ENCODE peak calls at places on chromosome 11, in four cellular contexts. R, Z, J and O are unnamed samples. For H3K4me1, the result is how much of the 10 kb centered on the place peaks cover.

GRCh38 chr11:75112200-75112599 is 15.5 kb upstream of the OR2AT4 start:
- DNase-seq in J (no peak), R (no peak), Z (no peak), O (no peak)

GRCh38 chr11:69982675-69983570 is 95.2 kb upstream of the ANO1 start:
- DNase-seq in J (peak), Z (no peak), R (no peak), O (no peak)

GRCh38 chr11:13776134-13776815 is 107.8 kb downstream of the FAR1 start:
- DNase-seq in Z (peak), J (peak), R (no peak), O (no peak)

GRCh38 chr11:31355131-31355530 is 14.4 kb downstream of the DCDC1 start:
- DNase-seq in R (no peak), J (no peak), Z (no peak), O (no peak)

GRCh38 chr11:45234306-45235006 is 51.7 kb downstream of the SYT13 start:
- DNase-seq in J (no peak), Z (no peak), R (no peak), O (no peak)

GRCh38 chr11:29093416-29093815 is 923.4 kb downstream of the KCNA4 start:
- DNase-seq in J (no peak), Z (no peak), R (peak), O (peak)

GRCh38 chr11:93054881-93055280 is 85.4 kb downstream of the MTNR1B start:
- DNase-seq in Z (peak), J (peak), R (peak), O (peak)

GRCh38 chr11:122180435-122180834 is 64.4 kb upstream of the BLID start:
- DNase-seq in Z (peak), J (no peak), R (no peak), O (peak)

GRCh38 chr11:20621679-20622078 is 22.3 kb downstream of the SLC6A5 start:
- DNase-seq in R (no peak), Z (no peak), J (no peak), O (no peak)
- TF ChIP-seq REST in R (no peak), Z (no peak), J (no peak), O (no peak)

GRCh38 chr11:94694309-94695060 is 73.7 kb upstream of the AMOTL1 start:
- DNase-seq in Z (no peak), R (no peak), J (no peak), O (no peak)
- H3K4me1 ChIP-seq in Z (under half), R (under half), J (under half), O (under half)

DNA sequence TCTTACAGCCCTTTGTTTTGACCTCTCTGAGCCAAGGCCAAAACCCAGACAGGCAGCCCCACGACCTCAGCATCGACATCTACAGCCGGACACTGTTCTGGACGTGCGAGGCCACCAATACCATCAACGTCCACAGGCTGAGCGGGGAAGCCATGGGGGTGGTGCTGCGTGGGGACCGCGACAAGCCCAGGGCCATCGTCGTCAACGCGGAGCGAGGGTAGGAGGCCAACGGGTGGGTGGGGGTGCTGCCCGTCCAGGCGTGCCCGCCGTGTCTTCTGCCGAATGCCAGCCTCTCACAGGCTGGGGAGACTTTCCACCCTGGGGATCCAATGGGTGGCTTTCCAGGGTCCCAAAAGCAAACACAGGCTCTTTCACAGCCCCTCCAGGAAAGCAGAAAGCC is 37.1 kb upstream of the PPP6R3 start:
- DNase-seq in J (no peak), Z (no peak), R (no peak), O (no peak)
- TF ChIP-seq TCF7L2 in J (no peak), Z (no peak), R (no peak), O (no peak)

GRCh38 chr11:66546966-66547661 is 411 bp downstream of the ACTN3 start:
- DNase-seq in J (no peak), R (no peak), Z (no peak), O (no peak)

GRCh38 chr11:66546368-66546965 is at the start of gene ACTN3:
- DNase-seq in R (peak), Z (no peak), J (no peak), O (no peak)

GRCh38 chr11:66547662-66548009 is 933 bp downstream of the ACTN3 start:
- DNase-seq in R (no peak), Z (no peak), J (no peak), O (no peak)

GRCh38 chr11:66548041-66548440 is 1.3 kb downstream of the ACTN3 start:
- DNase-seq in J (no peak), R (no peak), Z (no peak), O (no peak)

GRCh38 chr11:66545701-66546367 is at the start of gene ZDHHC24:
- DNase-seq in R (peak), J (peak), Z (peak), O (peak)
- TF ChIP-seq REST in R (no peak), J (no peak), Z (no peak), O (no peak)

GRCh38 chr11:86228967-86229330 is 15.6 kb upstream of the EED start:
- DNase-seq in J (no peak), R (no peak), Z (no peak), O (no peak)

GRCh38 chr11:86232556-86232955 is 12.0 kb upstream of the EED start:
- DNase-seq in R (no peak), J (no peak), Z (no peak), O (no peak)

GRCh38 chr11:86228269-86228966 is 16.1 kb upstream of the EED start:
- DNase-seq in R (no peak), Z (no peak), J (no peak), O (no peak)

GRCh38 chr11:86230196-86230813 is 14.2 kb upstream of the EED start:
- DNase-seq in J (no peak), R (no peak), Z (peak), O (no peak)

GRCh38 chr11:86230921-86231320 is 13.6 kb upstream of the EED start:
- DNase-seq in R (no peak), Z (no peak), J (no peak), O (no peak)
- H3K4me1 ChIP-seq in R (under half), Z (under half), J (under half), O (under half)

DNA sequence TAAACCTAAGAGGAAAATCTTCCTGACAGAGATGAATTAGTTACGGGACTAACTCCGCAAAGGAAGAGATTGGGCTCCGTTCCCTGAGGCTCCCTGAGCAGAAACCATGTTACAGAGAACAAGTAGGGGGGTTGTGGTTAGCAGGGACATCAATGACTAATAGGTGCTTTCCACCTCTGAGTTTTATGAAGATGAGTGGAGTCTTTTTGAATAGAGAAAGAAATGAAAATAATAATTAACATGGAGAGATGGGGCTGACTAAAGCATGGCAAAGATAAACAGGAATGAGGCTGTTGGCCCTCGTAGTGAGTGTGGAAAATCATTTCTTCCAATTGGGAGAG is 47.5 kb upstream of the PICALM start:
- DNase-seq in J (no peak), R (no peak), Z (no peak), O (no peak)
- TF ChIP-seq TCF7L2 in J (no peak), R (no peak), Z (no peak), O (no peak)